ENCODE peak calls at places on chromosomes 12 and 14, in six cellular contexts. V is IMR-90, C is adrenal gland, Z is cardiac muscle cell, D is HepG2, U is H9. L is an unnamed sample.

GRCh38 chr12:117090816-117091711 is 8.2 kb downstream of the TESC start:
- DNase-seq in Z (no peak), U (no peak), D (peak; percentile 94), V (no peak), C (no peak), L (no peak)

GRCh38 chr12:40622246-40622838 is 69.9 kb upstream of the CNTN1 start:
- DNase-seq in D (peak; percentile 19), Z (peak; percentile 46), U (peak; percentile 59), V (peak; percentile 43), C (peak; percentile 81), L (peak; percentile 90)

GRCh38 chr12:38116968-38117367 is 199.6 kb upstream of the ALG10B start:
- DNase-seq in U (no peak), C (no peak), V (no peak), D (no peak), Z (no peak), L (no peak)

GRCh38 chr14:55370883-55371455 is 40.7 kb downstream of the ATG14 start:
- DNase-seq in U (no peak), V (no peak), D (no peak), Z (no peak), C (no peak), L (no peak)

GRCh38 chr14:97413991-97414717 is 617.0 kb downstream of the VRK1 start:
- DNase-seq in Z (no peak), U (peak; percentile 67), V (no peak), D (no peak), C (no peak), L (no peak)

GRCh38 chr12:108332791-108333382 is 6.2 kb downstream of the CMKLR1 start:
- DNase-seq in U (no peak), C (peak; percentile 70), V (no peak), D (no peak), Z (peak; percentile 16), L (no peak)

GRCh38 chr14:21734457-21735074 is 60.9 kb upstream of the OR4E1 start:
- DNase-seq in U (no peak), V (peak; percentile 39), C (peak; percentile 1), D (peak; percentile 75), Z (peak; percentile 58), L (peak; percentile 10)

GRCh38 chr12:115752913-115753726 is 524.4 kb downstream of the MED13L start:
- DNase-seq in Z (peak; percentile 84), V (peak; percentile 77), D (peak; percentile 58), C (peak; percentile 68), U (peak; percentile 50), L (no peak)

GRCh38 chr12:109098142-109098652 is 800 bp downstream of the UNG start:
- DNase-seq in Z (peak; percentile 86), D (no peak), C (peak; percentile 86), V (peak; percentile 60), U (no peak), L (no peak)

GRCh38 chr12:21528953-21529352 is 2.9 kb downstream of the SPX start:
- DNase-seq in V (no peak), C (no peak), U (no peak), D (no peak), Z (peak; percentile 25), L (no peak)

GRCh38 chr12:3542911-3543310 is 51.9 kb downstream of the PRMT8 start:
- DNase-seq in Z (peak; percentile 26), V (peak; percentile 40), C (no peak), U (no peak), D (peak; percentile 43), L (no peak)

GRCh38 chr14:61281186-61281676 is at the start of gene TMEM30B:
- DNase-seq in U (peak; percentile 96), C (no peak), Z (no peak), D (no peak), V (no peak), L (no peak)

GRCh38 chr14:99821519-99822165 is 28.4 kb downstream of the EML1 start:
- DNase-seq in U (peak; percentile 18), V (peak; percentile 85), Z (peak; percentile 58), D (no peak), C (no peak), L (no peak)

GRCh38 chr12:15782667-15783066 is 6.5 kb downstream of the EPS8 start:
- DNase-seq in D (no peak), Z (peak; percentile 30), C (no peak), V (no peak), U (no peak), L (no peak)

GRCh38 chr14:60225268-60225667 is 23.8 kb upstream of the PPM1A start:
- DNase-seq in D (no peak), U (no peak), V (no peak), Z (no peak), C (no peak), L (no peak)

GRCh38 chr14:73491977-73492552 is 1.3 kb downstream of the RIOX1 start:
- DNase-seq in C (no peak), V (no peak), U (no peak), Z (no peak), D (no peak), L (no peak)

GRCh38 chr12:109804820-109805761 is 28.1 kb downstream of the TRPV4 start:
- DNase-seq in D (peak; percentile 45), V (peak; percentile 39), U (peak; percentile 77), Z (peak; percentile 56), C (peak; percentile 67), L (peak; percentile 46)

GRCh38 chr14:90811641-90812040 is 4.6 kb downstream of the TTC7B start:
- DNase-seq in Z (no peak), C (no peak), V (no peak), D (no peak), U (no peak), L (no peak)

GRCh38 chr14:66036598-66036997 is 449.6 kb upstream of the CCDC196 start:
- DNase-seq in C (no peak), U (no peak), Z (no peak), D (no peak), V (no peak), L (no peak)

GRCh38 chr14:66043921-66044320 is 442.2 kb upstream of the CCDC196 start:
- DNase-seq in D (no peak), C (no peak), U (no peak), V (no peak), Z (peak; percentile 33), L (no peak)

GRCh38 chr14:66037361-66037760 is 448.8 kb upstream of the CCDC196 start:
- DNase-seq in D (no peak), U (no peak), C (peak; percentile 19), Z (no peak), V (no peak), L (no peak)

GRCh38 chr14:66038214-66038977 is 447.8 kb upstream of the CCDC196 start:
- DNase-seq in D (peak; percentile 3), C (peak; percentile 56), Z (peak; percentile 97), V (peak; percentile 0), U (no peak), L (no peak)

DNA sequence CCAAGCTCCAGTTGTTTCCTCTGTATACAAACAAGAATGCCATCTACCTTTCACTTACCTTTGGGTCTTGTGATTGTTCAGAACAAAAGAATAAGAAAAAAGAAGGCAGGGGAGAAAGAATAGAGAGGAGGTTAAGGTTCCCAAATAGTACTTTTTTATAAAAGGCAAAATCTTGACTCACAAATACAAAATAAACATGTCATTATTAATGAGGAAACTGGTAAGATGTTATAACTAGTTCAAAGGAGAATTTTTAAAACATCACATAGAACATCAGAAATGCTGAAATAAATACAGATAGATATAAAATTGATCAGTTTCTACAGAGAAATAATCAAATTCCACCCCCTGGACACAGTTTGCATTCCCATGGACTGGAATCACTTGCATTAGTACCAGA is 446.7 kb upstream of the CCDC196 start:
- DNase-seq in C (no peak), D (no peak), V (no peak), Z (no peak), U (no peak), L (no peak)
- TF ChIP-seq CTCF in C (no peak), D (no peak), V (no peak), Z (no peak), U (no peak), L (no peak)

DNA sequence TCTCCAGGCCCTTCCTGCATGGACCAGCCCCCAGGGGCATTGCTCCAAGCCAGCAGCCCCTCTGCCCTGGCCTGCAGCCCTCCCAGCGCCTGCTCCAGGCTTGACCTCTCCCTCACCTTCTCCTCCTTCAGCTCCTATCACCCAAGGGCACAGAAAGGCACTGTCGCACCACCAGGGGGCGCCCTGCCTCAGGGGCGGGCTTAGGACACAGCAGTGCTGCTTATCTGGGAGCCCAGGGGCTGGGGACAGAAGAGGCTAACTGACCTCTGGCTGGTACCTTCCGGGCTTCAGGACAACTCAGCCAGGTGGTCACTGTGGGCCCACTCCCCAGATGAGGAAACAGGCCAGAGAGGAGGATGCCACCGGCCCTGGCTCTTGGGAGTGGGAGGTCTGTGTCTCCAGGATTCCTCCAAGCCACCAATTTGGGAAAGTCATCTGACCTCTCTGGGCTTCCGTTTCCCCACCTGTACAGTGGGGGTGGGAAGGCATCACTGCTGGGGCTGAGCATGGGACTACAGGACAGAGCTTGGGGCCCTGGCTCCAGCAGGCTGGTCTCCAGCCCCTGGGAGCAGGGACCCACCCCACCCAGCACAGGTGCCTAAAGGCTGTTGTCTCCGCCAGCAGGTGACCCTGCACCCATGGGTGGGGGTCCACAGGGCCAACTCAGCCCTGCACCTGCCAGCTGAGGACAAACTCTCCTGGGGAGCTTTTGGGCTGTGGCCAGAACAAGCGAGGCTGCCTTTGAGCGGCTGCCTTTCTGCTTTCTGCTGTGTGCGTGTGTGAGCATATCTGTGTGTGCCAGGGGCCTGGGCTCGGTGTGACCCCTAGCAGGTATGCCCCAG is 25.5 kb upstream of the GPR132 start:
- DNase-seq in C (peak; percentile 81), D (peak; percentile 79), V (peak; percentile 62), U (peak; percentile 91), Z (peak; percentile 81), L (peak; percentile 65)
- H3K27me3 ChIP-seq in C (peaks cover 13% of the 10 kb centered on the region), D (peaks cover 13% of the 10 kb centered on the region), V (no peaks in the 10 kb centered on the region), U (peaks cover 11% of the 10 kb centered on the region), Z (peaks cover 8% of the 10 kb centered on the region), L (no peaks in the 10 kb centered on the region)

DNA sequence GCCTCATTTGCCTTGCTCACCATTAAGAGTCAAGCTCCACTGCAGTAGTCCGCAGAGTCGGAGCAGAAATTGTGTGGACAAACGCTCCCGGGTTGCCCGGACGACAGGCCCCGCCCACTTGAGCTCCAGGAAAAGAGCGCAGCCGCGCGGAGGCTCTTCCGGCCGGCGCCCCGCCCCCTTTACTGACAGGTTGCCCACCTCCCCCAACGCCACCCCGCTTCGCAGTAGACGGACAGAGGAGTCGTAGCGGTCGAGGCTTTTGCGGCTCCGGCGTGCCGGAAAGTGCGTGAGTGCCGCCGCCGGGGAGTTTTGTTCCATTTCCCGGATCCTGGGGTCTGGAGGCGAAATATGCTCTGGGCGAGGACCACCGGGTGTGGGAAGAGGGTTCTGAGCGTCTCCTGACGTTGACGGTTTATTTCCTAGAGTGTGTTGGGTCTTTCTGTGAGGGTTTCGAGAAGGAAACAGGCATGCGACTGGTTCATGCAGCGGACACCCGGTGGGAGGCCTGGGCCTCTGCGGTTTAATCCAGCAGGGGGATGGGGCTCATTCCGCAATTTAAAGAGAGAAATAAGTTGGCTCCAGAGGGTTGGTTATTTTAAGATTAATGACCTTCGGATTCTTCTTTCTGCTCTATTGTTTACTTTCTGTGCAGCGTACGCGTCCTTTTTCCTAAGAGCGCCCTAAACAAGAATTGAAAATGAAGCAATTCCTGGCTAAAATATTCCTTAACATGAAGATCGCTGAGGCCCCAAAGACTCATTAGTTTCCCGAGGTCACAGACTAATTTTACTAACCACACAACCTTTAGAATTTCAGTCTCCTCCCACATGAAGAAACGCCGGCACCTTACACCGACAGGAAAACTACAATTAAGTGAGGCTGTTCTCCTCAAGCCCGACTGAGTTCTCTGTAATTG is at the start of the genes DNAI7 and ETFRF1:
- DNase-seq in D (peak; percentile 91), C (peak; percentile 100), V (peak; percentile 92), Z (peak; percentile 97), U (peak; percentile 100), L (peak; percentile 95)
- TF ChIP-seq CTCF in D (no peak), C (no peak), V (no peak), Z (no peak), U (peak; percentile 17), L (no peak)

DNA sequence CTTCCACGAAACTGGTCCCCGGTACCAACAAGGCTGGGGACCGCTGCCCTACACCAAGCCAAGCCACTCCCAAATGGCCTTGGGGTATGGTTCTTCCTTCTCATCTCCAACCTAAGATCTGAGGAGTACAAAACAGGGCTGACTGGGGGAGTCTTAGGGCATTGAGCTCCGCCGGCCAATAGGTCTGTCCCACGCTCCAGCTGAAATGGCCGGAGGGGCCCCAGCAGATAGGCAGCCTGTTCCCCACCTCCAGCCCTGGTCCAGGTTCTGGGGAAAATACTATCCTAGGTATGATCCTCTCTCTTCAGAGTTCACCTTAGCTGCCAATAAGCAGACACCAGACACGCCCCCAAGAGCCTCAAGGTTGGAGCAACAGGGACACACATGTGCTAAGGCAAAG is 90.2 kb downstream of the ACTN1 start:
- DNase-seq in C (no peak), U (no peak), V (no peak), D (no peak), Z (no peak), L (no peak)
- H3K27me3 ChIP-seq in C (no peaks in the 10 kb centered on the region), U (no peaks in the 10 kb centered on the region), V (no peaks in the 10 kb centered on the region), D (no peaks in the 10 kb centered on the region), Z (no peaks in the 10 kb centered on the region), L (no peaks in the 10 kb centered on the region)

L was measured in tibial nerve.